ENCODE peak calls at places on chromosomes 12 and 14, in eight cellular contexts. H is HepG2, F is GM23248, U is SK-N-SH, E is IMR-90, K is mesenchymal stem cell, G is neuronal stem cell, Y is fibroblast of lung. Q is an unnamed sample.

GRCh38 chr14:98937712-98938505 is 334.1 kb downstream of the BCL11B start:
- DNase-seq in H (no peak), F (no peak), U (no peak), E (no peak), K (no peak), G (no peak), Y (no peak), Q (no peak)

GRCh38 chr12:49567302-49567610 is 686 bp downstream of the MCRS1 start:
- DNase-seq in H (no peak), F (no peak), U (no peak), E (no peak), K (no peak), G (no peak), Y (no peak), Q (peak)

GRCh38 chr14:53599221-53599945 is 357.2 kb downstream of the BMP4 start:
- DNase-seq in H (peak), F (no peak), U (no peak), E (peak), K (no peak), G (no peak), Y (no peak), Q (no peak)

GRCh38 chr14:44941591-44941990 is 20.2 kb downstream of the KLHL28 start:
- DNase-seq in H (no peak), F (peak), U (no peak), E (no peak), K (no peak), G (no peak), Y (no peak), Q (no peak)

GRCh38 chr12:65728913-65729793 is 95.1 kb upstream of the HMGA2 start:
- DNase-seq in H (no peak), F (peak), U (no peak), E (peak), K (peak), G (peak), Y (no peak), Q (no peak)

GRCh38 chr12:12327802-12328201 is 22.2 kb downstream of the MANSC1 start:
- DNase-seq in H (peak), F (peak), U (peak), E (peak), K (peak), G (no peak), Y (peak), Q (peak)

GRCh38 chr12:49983892-49984291 is 11.1 kb downstream of the AQP6 start:
- DNase-seq in H (no peak), F (peak), U (peak), E (peak), K (peak), G (no peak), Y (peak), Q (no peak)

GRCh38 chr12:34598851-34599529 is 576.7 kb downstream of the ALG10 start:
- DNase-seq in H (no peak), F (no peak), U (no peak), E (no peak), K (no peak), G (no peak), Y (no peak), Q (no peak)

GRCh38 chr12:6218526-6218925 is 18.3 kb downstream of the CD9 start:
- DNase-seq in H (no peak), F (no peak), U (no peak), E (no peak), K (no peak), G (no peak), Y (no peak), Q (no peak)

GRCh38 chr14:32150392-32150791 is 51.5 kb upstream of the RNU6-7 start:
- DNase-seq in H (no peak), F (no peak), U (no peak), E (no peak), K (no peak), G (no peak), Y (no peak), Q (no peak)

GRCh38 chr12:121026274-121027045 is 10.2 kb upstream of the C12orf43 start:
- DNase-seq in H (peak), F (no peak), U (peak), E (no peak), K (no peak), G (no peak), Y (no peak), Q (no peak)

GRCh38 chr12:96189781-96190180 is 4.4 kb upstream of the ELK3 start:
- DNase-seq in H (no peak), F (no peak), U (no peak), E (no peak), K (no peak), G (no peak), Y (no peak), Q (no peak)

GRCh38 chr12:29110506-29111442 is 38.3 kb upstream of the FAR2 start:
- DNase-seq in H (no peak), F (no peak), U (no peak), E (no peak), K (peak), G (no peak), Y (no peak), Q (no peak)

GRCh38 chr14:53193193-53193592 is 40.1 kb upstream of the DDHD1 start:
- DNase-seq in H (no peak), F (peak), U (no peak), E (peak), K (peak), G (no peak), Y (peak), Q (no peak)

GRCh38 chr12:51748235-51748634 is 100.3 kb downstream of the FIGNL2 start:
- DNase-seq in H (no peak), F (no peak), U (no peak), E (no peak), K (no peak), G (no peak), Y (no peak), Q (no peak)

GRCh38 chr12:62335057-62335456 is 74.9 kb downstream of the USP15 start:
- DNase-seq in H (no peak), F (no peak), U (no peak), E (no peak), K (no peak), G (no peak), Y (no peak), Q (no peak)

GRCh38 chr14:70245026-70245425 is 56.3 kb upstream of the SLC8A3 start:
- DNase-seq in H (no peak), F (no peak), U (no peak), E (no peak), K (no peak), G (no peak), Y (no peak), Q (no peak)

GRCh38 chr14:34059037-34059924 is 108.4 kb upstream of the EGLN3 start:
- DNase-seq in H (no peak), F (no peak), U (no peak), E (no peak), K (peak), G (no peak), Y (no peak), Q (no peak)

GRCh38 chr12:106032141-106032925 is 106.4 kb downstream of the NUAK1 start:
- DNase-seq in H (no peak), F (no peak), U (no peak), E (peak), K (no peak), G (no peak), Y (no peak), Q (no peak)

GRCh38 chr14:101496779-101497420 is 64.4 kb upstream of the DIO3 start:
- DNase-seq in H (no peak), F (no peak), U (no peak), E (no peak), K (no peak), G (peak), Y (no peak), Q (no peak)

GRCh38 chr14:20460458-20461229 is 590 bp downstream of the PIP4P1 start:
- DNase-seq in H (no peak), F (peak), U (no peak), E (no peak), K (no peak), G (no peak), Y (no peak), Q (peak)

GRCh38 chr14:69006346-69006745 is 27.2 kb upstream of the ACTN1 start:
- DNase-seq in H (no peak), F (no peak), U (no peak), E (no peak), K (no peak), G (no peak), Y (no peak), Q (no peak)

GRCh38 chr12:110370732-110371141 is 32.8 kb downstream of the ANAPC7 start:
- DNase-seq in H (no peak), F (no peak), U (no peak), E (no peak), K (no peak), G (no peak), Y (no peak), Q (no peak)

GRCh38 chr12:79618848-79619404 is 71.8 kb downstream of the PAWR start:
- DNase-seq in H (no peak), F (peak), U (no peak), E (peak), K (peak), G (no peak), Y (peak), Q (no peak)

GRCh38 chr12:128449146-128449894 is 182.3 kb downstream of the TMEM132C start:
- DNase-seq in H (no peak), F (no peak), U (peak), E (no peak), K (peak), G (no peak), Y (no peak), Q (no peak)

GRCh38 chr14:61659582-61659981 is 35.7 kb upstream of the HIF1A start:
- DNase-seq in H (no peak), F (peak), U (no peak), E (peak), K (no peak), G (no peak), Y (peak), Q (no peak)

GRCh38 chr14:73238262-73238852 is 1.1 kb downstream of the PAPLN start:
- DNase-seq in H (peak), F (peak), U (no peak), E (peak), K (peak), G (no peak), Y (peak), Q (no peak)

GRCh38 chr12:87679262-87679661 is 349.9 kb downstream of the C12orf50 start:
- DNase-seq in H (no peak), F (peak), U (no peak), E (peak), K (no peak), G (peak), Y (peak), Q (no peak)

GRCh38 chr14:90547250-90547649 is 150.4 kb downstream of the CALM1 start:
- DNase-seq in H (no peak), F (no peak), U (no peak), E (no peak), K (no peak), G (no peak), Y (no peak), Q (no peak)

GRCh38 chr12:20220339-20220738 is 148.0 kb upstream of the PDE3A start:
- DNase-seq in H (no peak), F (peak), U (no peak), E (peak), K (peak), G (no peak), Y (peak), Q (peak)

GRCh38 chr12:106342397-106343212 is 14.9 kb upstream of the POLR3B start:
- DNase-seq in H (peak), F (peak), U (no peak), E (peak), K (peak), G (no peak), Y (peak), Q (no peak)

GRCh38 chr12:65740506-65740872 is 83.8 kb upstream of the HMGA2 start:
- DNase-seq in H (no peak), F (peak), U (no peak), E (no peak), K (no peak), G (no peak), Y (no peak), Q (no peak)

DNA sequence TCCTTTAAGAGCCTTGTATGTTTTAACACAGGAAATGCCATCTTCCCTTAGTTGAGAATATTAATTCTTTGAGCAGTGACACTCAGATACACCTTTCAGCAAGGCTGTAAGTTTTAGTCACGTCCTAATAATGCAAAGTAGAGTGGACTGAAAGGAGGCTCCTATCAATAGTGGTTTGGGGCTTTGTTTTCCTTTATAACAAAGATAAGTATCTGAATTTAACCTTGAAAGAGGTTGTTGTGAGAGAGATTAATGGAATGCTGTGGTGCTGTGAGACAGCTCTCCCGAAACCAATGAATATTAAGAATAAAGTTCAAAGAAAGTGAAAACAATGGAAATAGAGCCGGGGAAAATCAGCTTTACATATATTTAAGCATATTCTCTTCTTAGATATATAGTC is 259.6 kb downstream of the ERC1 start:
- DNase-seq in H (no peak), F (no peak), U (peak), E (no peak), K (no peak), G (no peak), Y (no peak), Q (no peak)
- H3K9ac ChIP-seq in H (no peak), F (no peak), U (no peak), E (no peak), K (no peak), G (no peak), Y (no peak), Q (no peak)

GRCh38 chr12:47978598-47978873 is 15.1 kb downstream of the TMEM106C start:
- DNase-seq in H (no peak), F (no peak), U (no peak), E (no peak), K (no peak), G (no peak), Y (no peak), Q (no peak)
- H3K4me2 ChIP-seq in H (no peak), F (no peak), U (no peak), E (no peak), K (no peak), G (no peak), Y (no peak), Q (no peak)

GRCh38 chr14:104364830-104365229 is 214.7 kb upstream of the C14orf180 start:
- DNase-seq in H (no peak), F (no peak), U (no peak), E (no peak), K (no peak), G (no peak), Y (no peak), Q (no peak)
- H2AFZ ChIP-seq in H (no peak), F (no peak), U (no peak), E (no peak), K (no peak), G (no peak), Y (no peak), Q (no peak)

GRCh38 chr14:55849833-55850232 is 268.4 kb upstream of the PELI2 start:
- DNase-seq in H (no peak), F (peak), U (no peak), E (no peak), K (no peak), G (no peak), Y (no peak), Q (no peak)
- H3K9ac ChIP-seq in H (no peak), F (no peak), U (no peak), E (no peak), K (no peak), G (no peak), Y (no peak), Q (no peak)

GRCh38 chr12:108523365-108523764 is 8.3 kb downstream of the FICD start:
- DNase-seq in H (no peak), F (no peak), U (no peak), E (no peak), K (no peak), G (no peak), Y (no peak), Q (no peak)
- H3K4me2 ChIP-seq in H (no peak), F (no peak), U (no peak), E (no peak), K (no peak), G (no peak), Y (no peak), Q (no peak)

DNA sequence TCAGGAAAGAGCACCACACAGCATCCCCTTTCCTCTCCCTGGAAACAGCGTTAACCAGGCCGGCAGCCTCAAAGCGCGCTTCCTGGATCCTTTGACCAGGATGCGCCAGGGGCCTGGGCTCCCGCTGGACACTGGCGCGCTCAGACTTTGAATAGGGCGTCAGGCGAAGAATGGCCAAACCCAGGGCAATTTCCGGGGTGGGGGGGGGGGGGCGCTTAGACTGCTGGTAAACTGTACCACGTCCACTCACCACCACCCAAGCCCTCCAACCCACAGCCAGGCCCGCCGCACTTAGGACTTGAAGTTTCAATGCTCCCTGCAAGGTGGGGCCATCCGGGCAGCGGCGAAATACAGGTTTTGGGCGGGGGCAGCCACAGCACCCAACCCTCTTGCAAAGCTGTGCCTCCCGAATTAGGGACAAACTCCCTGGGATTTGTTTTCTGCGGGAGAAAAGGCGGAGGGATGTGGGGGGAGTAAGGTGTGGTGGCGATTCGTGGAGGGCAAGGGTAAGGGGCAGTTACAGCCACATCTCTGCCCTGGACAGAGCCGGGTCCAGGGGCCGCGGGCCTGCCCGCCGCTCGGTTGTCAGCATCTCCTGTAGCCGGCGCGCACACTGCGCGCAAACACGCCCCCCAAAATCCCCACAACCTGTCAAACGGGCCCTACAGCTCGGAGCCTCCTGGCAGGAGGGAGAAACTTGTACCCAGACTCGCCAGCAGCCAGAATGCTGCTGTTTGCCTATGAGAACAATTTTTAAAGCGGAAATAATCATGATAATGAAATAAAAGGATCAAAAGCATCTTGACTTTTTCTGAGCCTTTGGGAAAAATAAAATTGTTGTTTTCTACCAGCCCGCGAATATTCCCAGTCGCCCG is 958 bp downstream of the RTN1 start:
- DNase-seq in H (no peak), F (peak), U (peak), E (no peak), K (no peak), G (no peak), Y (no peak), Q (no peak)
- H2AFZ ChIP-seq in H (no peak), F (peak), U (no peak), E (peak), K (no peak), G (peak), Y (no peak), Q (peak)

GRCh38 chr14:105488781-105489606 is 2.1 kb upstream of the TEDC1 start:
- DNase-seq in H (no peak), F (no peak), U (no peak), E (no peak), K (no peak), G (no peak), Y (no peak), Q (no peak)
- H3K9ac ChIP-seq in H (peak), F (peak), U (peak), E (no peak), K (peak), G (no peak), Y (no peak), Q (peak)

GRCh38 chr14:24409956-24410355 is 11.2 kb downstream of the NYNRIN start:
- DNase-seq in H (no peak), F (no peak), U (no peak), E (no peak), K (no peak), G (no peak), Y (no peak), Q (no peak)
- H3K4me2 ChIP-seq in H (no peak), F (no peak), U (no peak), E (no peak), K (no peak), G (no peak), Y (no peak), Q (no peak)

GRCh38 chr14:49954171-49954631 is 61.3 kb downstream of the ARF6 start:
- DNase-seq in H (no peak), F (peak), U (no peak), E (peak), K (peak), G (no peak), Y (peak), Q (no peak)
- H2AFZ ChIP-seq in H (no peak), F (peak), U (peak), E (no peak), K (no peak), G (no peak), Y (no peak), Q (no peak)

Q was measured in Karpas-422.